ENCODE peak calls at places on chromosomes 13 and 19, in nine cellular contexts. N is neuronal stem cell; Z is psoas muscle; L is body of pancreas; G is CD4-positive, alpha-beta memory T cell; I is stomach; J is transverse colon; F is fibroblast of lung; X is pancreas. V is an unnamed sample.

GRCh38 chr13:105159794-105160193 is 1375.7 kb downstream of the EFNB2 start:
- DNase-seq in J (no peak), G (no peak), F (no peak), L (no peak), I (no peak), N (no peak), Z (no peak), X (no peak), V (no peak)

GRCh38 chr19:27972291-27973040 is 1240.5 kb downstream of the UQCRFS1 start:
- DNase-seq in F (no peak), J (no peak), X (no peak), I (no peak), G (no peak), L (no peak), Z (no peak), N (no peak), V (no peak)

GRCh38 chr13:25281937-25282332 is 5.4 kb downstream of the MTMR6 start:
- DNase-seq in L (no peak), Z (no peak), I (no peak), J (no peak), X (no peak), N (no peak), G (no peak), F (no peak), V (no peak)

GRCh38 chr13:44921931-44922758 is 67.1 kb downstream of the NUFIP1 start:
- DNase-seq in N (no peak), X (no peak), J (peak; percentile 31), Z (peak; percentile 42), G (no peak), L (peak; percentile 79), I (peak; percentile 64), F (peak; percentile 100), V (no peak)

GRCh38 chr13:46831588-46832194 is 34.7 kb upstream of the ESD start:
- DNase-seq in I (no peak), L (peak; percentile 11), G (no peak), Z (no peak), J (peak; percentile 20), X (no peak), N (peak; percentile 52), F (peak; percentile 80), V (no peak)

GRCh38 chr19:11087870-11088507 is 1.3 kb upstream of the LDLR start:
- DNase-seq in F (no peak), L (no peak), N (no peak), Z (no peak), I (no peak), J (no peak), X (no peak), G (no peak), V (no peak)

GRCh38 chr13:73934215-73934623 is 200.0 kb downstream of the KLF12 start:
- DNase-seq in Z (no peak), F (no peak), X (no peak), N (no peak), L (no peak), G (no peak), J (no peak), I (no peak), V (no peak)

GRCh38 chr13:51833980-51834379 is 11.0 kb downstream of the TMEM272 start:
- DNase-seq in Z (no peak), F (no peak), G (no peak), L (no peak), I (no peak), X (no peak), J (no peak), N (no peak), V (no peak)

GRCh38 chr13:20988909-20989735 is 72.3 kb downstream of the LATS2 start:
- DNase-seq in L (no peak), J (no peak), Z (no peak), N (no peak), X (no peak), F (no peak), G (no peak), I (no peak), V (no peak)

GRCh38 chr13:34720618-34721017 is 221.5 kb upstream of the NBEA start:
- DNase-seq in G (no peak), L (no peak), J (no peak), X (no peak), F (no peak), N (no peak), I (no peak), Z (no peak), V (no peak)

GRCh38 chr19:53981408-53981998 is 9.9 kb upstream of the CACNG6 start:
- DNase-seq in G (no peak), L (no peak), I (no peak), J (no peak), X (no peak), N (no peak), Z (no peak), F (no peak), V (no peak)

GRCh38 chr13:29716493-29716892 is 121.0 kb upstream of the SLC7A1 start:
- DNase-seq in N (no peak), J (no peak), G (no peak), I (no peak), X (no peak), F (no peak), L (no peak), Z (no peak), V (no peak)

GRCh38 chr13:74869846-74870245 is 612.1 kb downstream of the TBC1D4 start:
- DNase-seq in I (no peak), N (no peak), L (no peak), G (no peak), F (no peak), X (no peak), J (no peak), Z (no peak), V (no peak)

GRCh38 chr13:39322836-39323585 is 280.0 kb downstream of the LHFPL6 start:
- DNase-seq in G (no peak), F (no peak), J (no peak), I (no peak), N (no peak), X (no peak), L (no peak), Z (no peak), V (no peak)

GRCh38 chr13:39327080-39327479 is 275.9 kb downstream of the LHFPL6 start:
- DNase-seq in X (no peak), G (no peak), F (no peak), N (peak; percentile 40), I (no peak), J (no peak), L (no peak), Z (no peak), V (no peak)

GRCh38 chr13:39321578-39321977 is 281.4 kb downstream of the LHFPL6 start:
- DNase-seq in F (peak; percentile 87), X (no peak), Z (peak; percentile 17), N (no peak), L (peak; percentile 11), G (no peak), I (no peak), J (no peak), V (peak; percentile 66)

GRCh38 chr13:39326471-39326870 is 276.5 kb downstream of the LHFPL6 start:
- DNase-seq in G (no peak), X (no peak), N (no peak), I (no peak), J (no peak), Z (no peak), L (no peak), F (peak; percentile 66), V (no peak)

GRCh38 chr13:39324806-39325311 is 278.1 kb downstream of the LHFPL6 start:
- DNase-seq in J (no peak), X (no peak), G (no peak), Z (no peak), L (no peak), F (no peak), I (no peak), N (no peak), V (no peak)
- H3K27ac ChIP-seq in J (no peak overlapping the region), X (no peak overlapping the region), G (no peak overlapping the region), Z (no peak overlapping the region), L (no peak overlapping the region), F (no peak overlapping the region), I (no peak overlapping the region), N (no peak overlapping the region), V (no peak overlapping the region)

GRCh38 chr19:3441089-3441985 is 39.0 kb downstream of the SMIM24 start:
- DNase-seq in N (no peak), J (no peak), G (no peak), I (no peak), F (no peak), Z (no peak), L (no peak), X (no peak), V (no peak)

GRCh38 chr19:3443840-3444694 is 36.3 kb downstream of the SMIM24 start:
- DNase-seq in L (no peak), F (peak; percentile 68), X (peak; percentile 48), N (peak; percentile 89), G (no peak), J (no peak), Z (no peak), I (no peak), V (peak; percentile 90)

GRCh38 chr19:3441986-3442329 is 38.4 kb downstream of the SMIM24 start:
- DNase-seq in G (no peak), J (no peak), L (no peak), X (peak; percentile 41), Z (no peak), I (no peak), F (no peak), N (no peak), V (no peak)

GRCh38 chr19:3442487-3443071 is 37.7 kb downstream of the SMIM24 start:
- DNase-seq in X (peak; percentile 30), G (no peak), F (no peak), N (no peak), J (no peak), I (no peak), Z (no peak), L (no peak), V (peak; percentile 51)

GRCh38 chr19:3444695-3445234 is 35.6 kb downstream of the SMIM24 start:
- DNase-seq in I (no peak), N (no peak), X (no peak), G (no peak), Z (no peak), F (no peak), J (no peak), L (no peak), V (no peak)
- H3K4me1 ChIP-seq in I (peaks cover 40% of the 10 kb centered on the region), N (peaks cover 16% of the 10 kb centered on the region), X (no peaks in the 10 kb centered on the region), G (no peaks in the 10 kb centered on the region), Z (peaks cover 55% of the 10 kb centered on the region), F (peaks cover 7% of the 10 kb centered on the region), J (no peaks in the 10 kb centered on the region), L (no peaks in the 10 kb centered on the region), V (peaks cover 12% of the 10 kb centered on the region)

GRCh38 chr13:102402292-102402691 is 444 bp upstream of the FGF14 start:
- DNase-seq in G (peak; percentile 15), N (peak; percentile 79), L (peak; percentile 38), F (peak; percentile 70), X (peak; percentile 29), J (peak; percentile 12), I (no peak), Z (peak; percentile 25), V (peak; percentile 64)
- H3K27ac ChIP-seq in G (no peak overlapping the region), N (no peak overlapping the region), L (no peak overlapping the region), F (peak overlapping the region; percentile 0), X (no peak overlapping the region), J (peak overlapping the region; percentile 75), I (no peak overlapping the region), Z (no peak overlapping the region), V (no peak overlapping the region)

GRCh38 chr19:51760811-51761356 is at the start of gene FPR2:
- DNase-seq in I (no peak), N (no peak), F (no peak), X (no peak), L (no peak), J (no peak), G (no peak), Z (no peak), V (no peak)
- H3K4me1 ChIP-seq in I (no peaks in the 10 kb centered on the region), N (no peaks in the 10 kb centered on the region), F (no peaks in the 10 kb centered on the region), X (no peaks in the 10 kb centered on the region), L (no peaks in the 10 kb centered on the region), J (no peaks in the 10 kb centered on the region), G (no peaks in the 10 kb centered on the region), Z (no peaks in the 10 kb centered on the region), V (no peaks in the 10 kb centered on the region)

V was measured in right cardiac atrium.